ENCODE peak calls at places on chromosomes 6 and 20, in seven cellular contexts. L, M, D, A, Z, W and U are unnamed samples.

GRCh38 chr20:47855799-47856198 is 70.5 kb upstream of the SULF2 start:
- DNase-seq in L (no peak), A (no peak), D (no peak), W (no peak), M (no peak), Z (no peak), U (no peak)

GRCh38 chr6:28884423-28885148 is 39.2 kb downstream of the TRIM27 start:
- DNase-seq in M (no peak), W (no peak), Z (peak), D (no peak), L (peak), A (peak), U (no peak)

GRCh38 chr6:151400473-151400872 is 9.1 kb upstream of the ZBTB2 start:
- DNase-seq in L (no peak), D (peak), A (no peak), W (no peak), Z (no peak), M (no peak), U (no peak)

GRCh38 chr6:7446644-7447325 is 57.2 kb downstream of the RIOK1 start:
- DNase-seq in M (no peak), A (no peak), L (no peak), Z (no peak), D (peak), W (no peak), U (no peak)

GRCh38 chr6:56513631-56514030 is 129.1 kb downstream of the DST start:
- DNase-seq in M (no peak), D (no peak), Z (no peak), L (no peak), W (no peak), A (no peak), U (no peak)

GRCh38 chr6:165717732-165718465 is 54.9 kb upstream of the PDE10A start:
- DNase-seq in A (no peak), L (no peak), W (no peak), M (no peak), Z (no peak), D (no peak), U (no peak)

GRCh38 chr6:167270499-167271307 is 20.4 kb upstream of the UNC93A start:
- DNase-seq in W (no peak), D (no peak), Z (no peak), A (no peak), M (no peak), L (no peak), U (no peak)

GRCh38 chr6:130547723-130548122 is 181.9 kb downstream of the TMEM200A start:
- DNase-seq in W (no peak), A (no peak), Z (no peak), L (no peak), M (no peak), D (no peak), U (no peak)

GRCh38 chr6:103409475-103409874 is 1450.2 kb downstream of the HACE1 start:
- DNase-seq in M (no peak), A (no peak), Z (no peak), W (no peak), L (no peak), D (no peak), U (no peak)

GRCh38 chr6:169723991-169724553 is at the start of gene PHF10:
- DNase-seq in Z (peak), W (peak), A (peak), D (no peak), L (peak), M (no peak), U (peak)

GRCh38 chr20:46830886-46831632 is 63.6 kb upstream of the EYA2 start:
- DNase-seq in L (no peak), D (no peak), Z (no peak), A (peak), M (no peak), W (no peak), U (no peak)

GRCh38 chr6:70547313-70547712 is 19.4 kb upstream of the SDHAF4 start:
- DNase-seq in W (no peak), L (no peak), Z (no peak), A (no peak), D (no peak), M (no peak), U (no peak)

DNA sequence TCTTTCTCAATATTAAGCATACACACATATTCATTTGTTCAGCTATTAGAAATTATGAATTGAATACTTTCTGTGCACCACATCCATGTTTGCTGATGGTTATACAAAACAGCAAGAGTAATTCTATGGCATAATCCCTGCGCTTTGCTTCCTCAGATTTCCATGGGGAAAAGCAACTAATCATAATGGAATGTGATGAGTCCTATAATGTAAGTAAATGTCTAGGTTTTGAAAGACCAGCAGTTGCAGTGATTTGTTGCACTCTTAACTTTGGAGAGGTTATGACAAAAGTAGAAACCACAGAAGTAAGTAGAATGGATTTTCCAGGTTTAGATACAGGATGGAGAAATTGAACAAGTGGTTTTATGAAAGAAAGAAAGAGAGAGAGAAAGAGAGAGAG is 652.1 kb downstream of the CBLN4 start:
- DNase-seq in A (no peak), M (no peak), W (no peak), Z (no peak), D (no peak), L (no peak), U (no peak)
- TF ChIP-seq CTCF in A (no peak), M (no peak), W (no peak), Z (no peak), D (no peak), L (no peak), U (no peak)

DNA sequence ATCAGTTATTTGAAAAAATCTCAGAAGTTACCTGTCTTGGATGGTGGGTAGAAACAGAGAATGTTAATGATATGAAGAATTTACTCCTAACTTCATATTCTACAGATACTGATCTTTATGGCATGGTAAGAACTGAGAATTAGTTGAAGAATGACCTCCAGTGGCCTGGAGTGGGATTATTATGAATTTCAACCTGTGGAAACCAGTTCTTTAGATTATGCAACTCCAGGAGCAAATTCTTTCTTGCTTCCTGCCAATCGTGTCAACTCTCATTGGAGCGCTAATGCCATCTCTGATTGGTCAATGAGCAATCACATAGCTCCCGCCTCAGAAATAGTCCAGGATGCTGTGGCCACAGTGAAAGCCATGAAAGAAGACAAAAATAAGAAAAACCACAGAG is 40.6 kb downstream of the LYRM2 start:
- DNase-seq in W (no peak), D (peak), L (peak), M (no peak), Z (no peak), A (no peak), U (no peak)
- TF ChIP-seq CTCF in W (peak), D (peak), L (no peak), M (peak), Z (no peak), A (no peak), U (peak)

DNA sequence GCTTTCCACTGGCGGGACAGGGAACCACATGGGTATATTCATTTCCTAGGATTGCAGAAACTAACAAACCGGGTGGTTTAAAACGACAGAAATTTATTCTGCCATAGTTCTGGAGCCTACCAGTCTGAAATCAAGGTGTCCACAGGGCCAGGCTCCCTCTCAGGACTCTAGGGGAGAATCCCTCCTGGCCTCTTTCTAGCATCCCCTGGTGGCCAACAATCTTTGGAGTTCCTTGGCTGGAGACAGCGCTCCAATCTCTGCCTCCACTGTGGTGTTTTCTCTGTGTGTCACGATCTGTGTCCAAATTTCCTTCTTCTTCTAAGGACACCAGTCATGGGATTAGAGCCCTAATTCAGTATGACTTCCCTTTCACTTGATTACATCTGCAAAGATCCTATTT is 95.0 kb downstream of the SCML4 start:
- DNase-seq in Z (no peak), L (no peak), W (no peak), M (no peak), D (no peak), A (no peak), U (no peak)
- TF ChIP-seq CTCF in Z (no peak), L (no peak), W (no peak), M (no peak), D (peak), A (no peak), U (no peak)

DNA sequence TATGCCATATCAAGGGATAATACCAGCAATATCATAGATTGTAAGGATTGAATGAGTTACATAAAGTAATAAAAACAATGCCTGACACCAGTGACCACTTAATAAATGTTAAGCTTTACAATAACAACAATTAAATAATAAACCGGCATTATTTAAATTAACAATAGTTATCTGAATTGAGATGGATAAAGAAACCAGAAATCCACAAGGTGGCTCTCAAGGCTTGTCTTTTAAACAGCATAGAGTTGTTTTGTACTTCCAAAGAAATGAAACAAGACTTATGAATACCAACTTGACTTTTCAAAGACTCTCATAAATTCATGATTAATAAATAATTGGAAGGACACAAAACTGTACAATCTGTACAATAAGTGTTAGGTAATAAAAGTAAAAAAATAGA is 203.1 kb downstream of the ASCC3 start:
- DNase-seq in D (no peak), W (no peak), M (no peak), A (no peak), L (no peak), Z (no peak), U (no peak)
- TF ChIP-seq CTCF in D (no peak), W (no peak), M (no peak), A (no peak), L (no peak), Z (no peak), U (no peak)

GRCh38 chr20:38125157-38126056 is 39.7 kb downstream of the TGM2 start:
- DNase-seq in W (peak), D (no peak), M (peak), L (no peak), A (no peak), Z (no peak), U (no peak)
- TF ChIP-seq CTCF in W (no peak), D (no peak), M (no peak), L (no peak), A (no peak), Z (no peak), U (no peak)